ENCODE peak calls at places on chromosomes 3 and 15, in four cellular contexts. One of them, this sample, is unnamed.

GRCh38 chr15:31504462-31504839 is 177.8 kb downstream of the KLF13 start:
- DNase-seq in HepG2: no peak
- DNase-seq in GM12878: no peak
- DNase-seq in H1: peak
- DNase-seq in this sample: no peak

GRCh38 chr15:69755571-69756310 is 303.1 kb downstream of the RPLP1 start:
- DNase-seq in HepG2: no peak
- DNase-seq in GM12878: peak
- DNase-seq in H1: no peak
- DNase-seq in this sample: no peak

GRCh38 chr15:63439536-63440264 is 58.1 kb upstream of the CA12 start:
- DNase-seq in GM12878: no peak
- DNase-seq in HepG2: no peak
- DNase-seq in H1: no peak
- DNase-seq in this sample: no peak

GRCh38 chr3:125110876-125111480 is 55.2 kb upstream of the HEG1 start:
- DNase-seq in HepG2: no peak
- DNase-seq in GM12878: peak
- DNase-seq in H1: peak
- DNase-seq in this sample: no peak

GRCh38 chr15:31869640-31870335 is 160.5 kb upstream of the CHRNA7 start:
- DNase-seq in H1: no peak
- DNase-seq in HepG2: no peak
- DNase-seq in GM12878: no peak
- DNase-seq in this sample: peak

GRCh38 chr15:27601239-27601942 is 497.7 kb downstream of the OCA2 start:
- DNase-seq in HepG2: no peak
- DNase-seq in H1: no peak
- DNase-seq in GM12878: no peak
- DNase-seq in this sample: no peak

GRCh38 chr3:151403246-151403645 is 18.7 kb upstream of the P2RY12 start:
- DNase-seq in H1: no peak
- DNase-seq in HepG2: no peak
- DNase-seq in GM12878: no peak
- DNase-seq in this sample: no peak

GRCh38 chr15:27271258-27271657 is 300.3 kb downstream of the GABRG3 start:
- DNase-seq in H1: peak
- DNase-seq in GM12878: no peak
- DNase-seq in HepG2: no peak
- DNase-seq in this sample: no peak

GRCh38 chr3:46970391-46971091 is 6.0 kb downstream of the CCDC12 start:
- DNase-seq in HepG2: peak
- DNase-seq in GM12878: no peak
- DNase-seq in H1: no peak
- DNase-seq in this sample: no peak

GRCh38 chr3:852033-852432 is 240.8 kb upstream of the CNTN6 start:
- DNase-seq in H1: no peak
- DNase-seq in GM12878: no peak
- DNase-seq in HepG2: no peak
- DNase-seq in this sample: no peak

GRCh38 chr3:195072916-195073564 is 197.9 kb downstream of the XXYLT1 start:
- DNase-seq in HepG2: no peak
- DNase-seq in GM12878: no peak
- DNase-seq in H1: no peak
- DNase-seq in this sample: no peak

GRCh38 chr15:38598749-38599148 is 34.1 kb upstream of the RASGRP1 start:
- DNase-seq in HepG2: no peak
- DNase-seq in GM12878: no peak
- DNase-seq in H1: no peak
- DNase-seq in this sample: no peak

DNA sequence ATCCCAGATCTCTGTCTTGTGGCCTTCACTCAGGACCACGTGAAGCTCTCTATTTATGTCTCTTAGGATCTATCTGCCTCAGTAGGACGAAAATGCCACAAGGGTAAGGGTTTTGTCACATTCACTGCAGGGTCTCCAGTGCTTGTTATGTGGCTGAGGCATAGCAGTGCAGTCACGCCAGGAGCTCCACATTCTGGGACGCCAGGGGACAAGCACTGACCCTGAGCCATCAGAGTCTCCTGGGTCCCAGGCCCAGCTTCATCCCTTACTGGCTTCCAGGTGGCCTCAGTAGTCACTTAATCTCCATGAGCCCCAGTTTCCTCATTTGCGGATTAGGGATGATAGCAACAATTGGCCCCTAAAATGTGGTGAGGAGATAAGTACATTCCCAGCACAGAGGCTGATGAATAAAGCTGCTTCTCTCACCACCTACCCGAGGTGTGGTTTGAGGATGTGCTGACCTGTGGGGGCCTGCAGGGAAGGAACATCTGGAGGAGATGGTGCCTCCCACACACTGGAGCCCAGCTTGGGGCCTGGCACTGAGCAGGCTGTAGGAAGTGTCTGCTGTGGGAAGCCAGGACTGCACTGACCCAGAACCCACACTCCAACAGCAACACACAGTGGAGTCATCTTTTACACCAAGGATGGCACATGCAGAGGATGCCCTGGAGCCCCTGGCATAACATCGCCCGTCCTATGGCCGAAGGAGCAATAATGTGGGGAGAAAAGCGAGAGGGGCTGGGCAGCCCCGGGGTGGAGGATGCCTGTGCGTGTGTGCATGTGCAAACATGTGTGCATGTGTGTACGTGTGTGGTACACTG is 93.2 kb upstream of the IQSEC1 start:
- DNase-seq in GM12878: no peak
- DNase-seq in H1: no peak
- DNase-seq in HepG2: no peak
- DNase-seq in this sample: no peak
- TF ChIP-seq TCF12 in GM12878: no peak
- TF ChIP-seq TCF12 in H1: no peak
- TF ChIP-seq TCF12 in HepG2: no peak
- TF ChIP-seq TCF12 in this sample: no peak

GRCh38 chr15:58513681-58514336 is 82.0 kb downstream of the LIPC start:
- DNase-seq in GM12878: no peak
- DNase-seq in HepG2: no peak
- DNase-seq in H1: no peak
- DNase-seq in this sample: no peak
- TF ChIP-seq TCF12 in GM12878: no peak
- TF ChIP-seq TCF12 in HepG2: no peak
- TF ChIP-seq TCF12 in H1: no peak
- TF ChIP-seq TCF12 in this sample: no peak

DNA sequence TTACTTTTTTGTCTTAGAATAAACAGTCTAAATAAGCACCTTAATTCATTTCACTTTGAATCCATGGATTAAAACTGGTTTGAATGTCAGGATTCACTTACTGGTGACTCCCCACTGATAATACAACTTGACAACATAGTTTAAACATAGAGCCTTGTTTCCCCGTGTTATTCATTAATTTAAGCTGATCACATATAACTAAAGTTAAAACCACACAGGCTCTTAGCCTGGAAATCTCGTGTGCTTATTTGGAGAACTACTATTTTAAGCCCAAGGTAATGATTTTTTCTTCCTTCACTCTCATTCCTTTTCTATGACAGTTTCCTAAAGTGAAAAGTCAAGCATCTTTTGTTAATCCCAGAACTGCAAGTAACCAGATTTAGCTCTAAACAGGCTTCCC is 64.2 kb downstream of the HACD2 start:
- DNase-seq in H1: no peak
- DNase-seq in GM12878: no peak
- DNase-seq in HepG2: no peak
- DNase-seq in this sample: no peak
- TF ChIP-seq TCF12 in H1: no peak
- TF ChIP-seq TCF12 in GM12878: no peak
- TF ChIP-seq TCF12 in HepG2: no peak
- TF ChIP-seq TCF12 in this sample: no peak

GRCh38 chr15:78071378-78071777 is 6.1 kb downstream of the TBC1D2B start:
- DNase-seq in H1: no peak
- DNase-seq in GM12878: no peak
- DNase-seq in HepG2: no peak
- DNase-seq in this sample: no peak

GRCh38 chr15:78069052-78069414 is 8.5 kb downstream of the TBC1D2B start:
- DNase-seq in GM12878: no peak
- DNase-seq in H1: no peak
- DNase-seq in HepG2: no peak
- DNase-seq in this sample: no peak

GRCh38 chr15:78072080-78072892 is 5.2 kb downstream of the TBC1D2B start:
- DNase-seq in HepG2: peak
- DNase-seq in H1: no peak
- DNase-seq in GM12878: no peak
- DNase-seq in this sample: no peak

GRCh38 chr15:78069630-78070029 is 7.9 kb downstream of the TBC1D2B start:
- DNase-seq in H1: no peak
- DNase-seq in GM12878: no peak
- DNase-seq in HepG2: no peak
- DNase-seq in this sample: no peak

DNA sequence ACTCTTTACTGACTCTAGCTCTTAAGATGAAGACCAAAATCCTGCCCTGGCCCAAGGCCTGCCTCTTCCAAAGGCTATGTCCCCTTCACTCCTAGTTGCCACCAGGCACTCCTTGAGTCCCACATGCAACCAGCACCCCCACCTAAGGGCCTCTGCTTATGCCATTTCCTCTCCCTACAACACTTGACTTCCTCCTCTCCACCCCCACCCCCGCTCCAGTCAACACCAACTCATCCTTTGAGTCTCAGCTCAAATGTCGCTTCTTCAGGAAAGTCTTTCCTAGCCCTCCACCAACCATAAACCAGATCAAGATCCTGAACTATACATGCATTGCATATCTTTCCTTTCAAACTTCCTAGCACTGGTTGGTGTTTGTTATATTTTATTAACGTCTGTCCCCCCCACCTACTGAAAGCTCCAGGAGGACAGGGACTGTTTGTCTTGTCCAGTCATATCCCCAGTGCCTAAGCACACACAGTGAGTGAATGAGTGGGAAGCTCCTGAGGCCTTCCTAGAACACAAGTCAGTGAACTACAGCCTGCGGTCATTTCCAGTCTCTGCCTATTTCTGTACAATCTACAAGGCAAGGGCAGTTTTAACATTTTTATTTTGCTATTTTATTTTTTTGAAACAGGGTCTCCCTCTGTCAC is 7.3 kb downstream of the TBC1D2B start:
- DNase-seq in HepG2: no peak
- DNase-seq in H1: no peak
- DNase-seq in GM12878: no peak
- DNase-seq in this sample: no peak
- TF ChIP-seq TCF12 in HepG2: no peak
- TF ChIP-seq TCF12 in H1: no peak
- TF ChIP-seq TCF12 in GM12878: no peak
- TF ChIP-seq TCF12 in this sample: no peak

GRCh38 chr3:161389445-161390036 is 18.2 kb upstream of the SPTSSB start:
- DNase-seq in H1: no peak
- DNase-seq in HepG2: no peak
- DNase-seq in GM12878: no peak
- DNase-seq in this sample: no peak
- TF ChIP-seq TCF12 in H1: no peak
- TF ChIP-seq TCF12 in HepG2: no peak
- TF ChIP-seq TCF12 in GM12878: no peak
- TF ChIP-seq TCF12 in this sample: no peak

DNA sequence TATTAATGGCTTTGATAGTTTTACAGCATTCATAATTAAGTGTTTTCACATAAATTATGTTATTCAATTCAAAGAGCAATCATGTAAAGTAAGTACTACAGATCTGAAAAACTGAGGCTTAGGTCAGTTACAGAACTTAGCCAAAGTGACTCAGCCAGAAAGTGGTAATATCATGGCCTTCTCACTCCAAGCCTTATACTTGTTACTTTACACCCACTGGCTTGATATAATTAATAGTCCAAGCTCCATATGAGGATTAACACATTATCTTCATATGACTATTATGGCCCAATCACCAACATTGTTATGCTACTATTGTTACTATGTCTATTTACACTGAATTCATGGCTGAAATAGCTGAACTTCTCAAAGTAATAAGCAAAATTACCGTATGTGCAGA is 50.7 kb downstream of the TIGIT start:
- DNase-seq in H1: no peak
- DNase-seq in HepG2: no peak
- DNase-seq in GM12878: no peak
- DNase-seq in this sample: no peak
- TF ChIP-seq TCF12 in H1: no peak
- TF ChIP-seq TCF12 in HepG2: no peak
- TF ChIP-seq TCF12 in GM12878: no peak
- TF ChIP-seq TCF12 in this sample: no peak

GRCh38 chr15:84022516-84022915 is 213.1 kb upstream of the GOLGA6L4 start:
- DNase-seq in H1: no peak
- DNase-seq in GM12878: no peak
- DNase-seq in HepG2: no peak
- DNase-seq in this sample: no peak

DNA sequence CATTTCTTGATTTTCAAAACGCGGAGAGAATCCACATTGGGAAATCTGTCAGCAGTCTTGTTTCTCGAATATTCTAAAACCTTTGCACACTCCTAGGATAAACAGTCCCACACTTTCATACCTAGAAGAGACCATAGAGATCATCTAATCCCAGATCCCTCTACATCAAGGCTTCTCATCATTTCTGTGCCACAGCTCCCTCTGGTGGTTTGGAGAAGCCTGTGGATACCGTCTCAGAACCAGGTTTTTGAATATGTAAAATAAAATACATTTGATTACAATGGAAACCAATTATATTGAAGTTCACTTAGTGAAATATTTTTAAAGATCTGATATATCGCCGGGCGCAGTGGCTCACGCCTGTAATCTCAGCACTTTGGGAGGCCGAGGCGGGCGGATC is 211.9 kb upstream of the GOLGA6L4 start:
- DNase-seq in HepG2: peak
- DNase-seq in GM12878: no peak
- DNase-seq in H1: peak
- DNase-seq in this sample: peak
- TF ChIP-seq TCF12 in HepG2: no peak
- TF ChIP-seq TCF12 in GM12878: no peak
- TF ChIP-seq TCF12 in H1: no peak
- TF ChIP-seq TCF12 in this sample: no peak

GRCh38 chr3:8963137-8963853 is at the start of gene RAD18:
- DNase-seq in HepG2: peak
- DNase-seq in H1: peak
- DNase-seq in GM12878: peak
- DNase-seq in this sample: peak
- TF ChIP-seq TCF12 in HepG2: no peak
- TF ChIP-seq TCF12 in H1: no peak
- TF ChIP-seq TCF12 in GM12878: no peak
- TF ChIP-seq TCF12 in this sample: no peak

DNA sequence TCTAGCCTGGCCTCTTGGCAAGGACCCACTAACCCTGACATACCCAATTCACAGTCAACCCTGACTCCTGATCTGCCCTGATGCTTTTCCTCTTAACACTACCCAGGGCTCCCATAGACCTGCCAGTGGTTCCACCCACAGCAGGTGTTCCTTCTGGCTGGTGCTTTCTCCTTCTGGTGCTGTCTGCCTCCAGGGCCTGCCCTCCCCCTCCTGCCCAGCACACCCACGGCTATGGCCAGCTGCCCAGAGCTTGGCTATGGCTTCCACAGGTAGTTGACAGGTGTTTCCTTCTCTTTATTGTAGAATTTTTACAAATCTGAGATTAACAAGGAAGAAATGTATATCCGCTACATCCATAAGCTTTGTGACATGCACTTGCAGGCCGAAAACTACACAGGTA is 46.5 kb upstream of the MANF start:
- DNase-seq in H1: no peak
- DNase-seq in HepG2: no peak
- DNase-seq in GM12878: no peak
- DNase-seq in this sample: no peak
- TF ChIP-seq TCF12 in H1: no peak
- TF ChIP-seq TCF12 in HepG2: no peak
- TF ChIP-seq TCF12 in GM12878: no peak
- TF ChIP-seq TCF12 in this sample: no peak

This sample was measured in SK-N-SH.